ENCODE peak calls at places on chromosomes 13 and 19, in four cellular contexts. One of them, this sample, is unnamed.

GRCh38 chr13:57633141-57633949 is 1.8 kb downstream of the PCDH17 start:
- DNase-seq in CD4-positive, alpha-beta T cell: no peak
- DNase-seq in sciatic nerve: peak; percentile 71
- DNase-seq in MV-4-11: no peak
- DNase-seq in this sample: peak; percentile 82

GRCh38 chr13:99205621-99206220 is 5.1 kb downstream of the UBAC2 start:
- DNase-seq in MV-4-11: no peak
- DNase-seq in CD4-positive, alpha-beta T cell: no peak
- DNase-seq in sciatic nerve: no peak
- DNase-seq in this sample: no peak

GRCh38 chr19:31160346-31160926 is 188.8 kb downstream of the TSHZ3 start:
- DNase-seq in sciatic nerve: no peak
- DNase-seq in MV-4-11: no peak
- DNase-seq in CD4-positive, alpha-beta T cell: no peak
- DNase-seq in this sample: no peak

GRCh38 chr19:11136400-11137101 is 19.0 kb downstream of the SPC24 start:
- DNase-seq in MV-4-11: peak; percentile 46
- DNase-seq in CD4-positive, alpha-beta T cell: no peak
- DNase-seq in sciatic nerve: no peak
- DNase-seq in this sample: no peak

GRCh38 chr13:50244913-50245574 is 229.8 kb downstream of the KCNRG start:
- DNase-seq in sciatic nerve: no peak
- DNase-seq in MV-4-11: peak; percentile 96
- DNase-seq in CD4-positive, alpha-beta T cell: no peak
- DNase-seq in this sample: no peak

GRCh38 chr19:3061214-3062161 is 807 bp downstream of the TLE5 start:
- DNase-seq in MV-4-11: no peak
- DNase-seq in sciatic nerve: peak; percentile 78
- DNase-seq in CD4-positive, alpha-beta T cell: peak; percentile 84
- DNase-seq in this sample: no peak

GRCh38 chr19:35522745-35523327 is 5.3 kb downstream of the SBSN start:
- DNase-seq in CD4-positive, alpha-beta T cell: no peak
- DNase-seq in MV-4-11: no peak
- DNase-seq in sciatic nerve: no peak
- DNase-seq in this sample: no peak

GRCh38 chr13:79451500-79451962 is 29.4 kb upstream of the NDFIP2 start:
- DNase-seq in sciatic nerve: no peak
- DNase-seq in CD4-positive, alpha-beta T cell: peak; percentile 79
- DNase-seq in MV-4-11: peak; percentile 97
- DNase-seq in this sample: no peak